ENCODE peak calls at places on chromosomes 11 and 22, in four cellular contexts. R is HepG2, W is HCT116, O is K562. Z is an unnamed sample.

GRCh38 chr11:28793282-28793738 is 685.1 kb downstream of the METTL15 start:
- DNase-seq in O (no peak), W (no peak), R (no peak), Z (no peak)

GRCh38 chr22:29022101-29022817 is 39.4 kb downstream of the C22orf31 start:
- DNase-seq in O (no peak), W (no peak), R (peak), Z (no peak)

GRCh38 chr22:40324468-40325305 is 21.6 kb upstream of the ADSL start:
- DNase-seq in R (no peak), W (no peak), O (no peak), Z (no peak)

GRCh38 chr11:11979487-11980117 is 28.8 kb downstream of the DKK3 start:
- DNase-seq in W (no peak), R (no peak), O (no peak), Z (no peak)

GRCh38 chr11:35274909-35275807 is 136.2 kb downstream of the CD44 start:
- DNase-seq in R (peak), W (no peak), O (no peak), Z (no peak)

GRCh38 chr11:26649884-26650283 is 72.0 kb downstream of the SLC5A12 start:
- DNase-seq in R (peak), O (peak), W (peak), Z (peak)

GRCh38 chr11:48083427-48083826 is 103.1 kb downstream of the PTPRJ start:
- DNase-seq in O (no peak), W (no peak), R (no peak), Z (no peak)

GRCh38 chr11:94671553-94672366 is 96.4 kb upstream of the AMOTL1 start:
- DNase-seq in O (no peak), R (no peak), W (no peak), Z (no peak)

GRCh38 chr11:132718711-132719641 is 813.3 kb downstream of the OPCML start:
- DNase-seq in W (no peak), O (no peak), R (no peak), Z (no peak)

GRCh38 chr22:36344106-36344827 is 43.5 kb downstream of the MYH9 start:
- DNase-seq in O (no peak), W (no peak), R (no peak), Z (no peak)

GRCh38 chr11:32374261-32374711 is 61.1 kb downstream of the WT1 start:
- DNase-seq in O (peak), W (peak), R (peak), Z (peak)

GRCh38 chr11:47342036-47342803 is 10.3 kb downstream of the MYBPC3 start:
- DNase-seq in R (no peak), W (no peak), O (no peak), Z (no peak)

GRCh38 chr11:607020-607780 is 8.6 kb downstream of the IRF7 start:
- DNase-seq in O (no peak), R (no peak), W (no peak), Z (no peak)

GRCh38 chr22:45709004-45709739 is 37.5 kb downstream of the ATXN10 start:
- DNase-seq in O (no peak), W (no peak), R (peak), Z (no peak)

GRCh38 chr11:73759520-73760065 is 1.3 kb downstream of the RAB6A start:
- DNase-seq in O (no peak), W (no peak), R (no peak), Z (no peak)

GRCh38 chr11:73761403-73761945 is 600 bp upstream of the RAB6A start:
- DNase-seq in W (no peak), R (no peak), O (no peak), Z (no peak)

GRCh38 chr11:73758451-73758850 is 2.4 kb downstream of the RAB6A start:
- DNase-seq in W (no peak), R (no peak), O (no peak), Z (no peak)

GRCh38 chr11:73760680-73761402 is at the start of gene RAB6A:
- DNase-seq in O (peak), R (peak), W (peak), Z (peak)

DNA sequence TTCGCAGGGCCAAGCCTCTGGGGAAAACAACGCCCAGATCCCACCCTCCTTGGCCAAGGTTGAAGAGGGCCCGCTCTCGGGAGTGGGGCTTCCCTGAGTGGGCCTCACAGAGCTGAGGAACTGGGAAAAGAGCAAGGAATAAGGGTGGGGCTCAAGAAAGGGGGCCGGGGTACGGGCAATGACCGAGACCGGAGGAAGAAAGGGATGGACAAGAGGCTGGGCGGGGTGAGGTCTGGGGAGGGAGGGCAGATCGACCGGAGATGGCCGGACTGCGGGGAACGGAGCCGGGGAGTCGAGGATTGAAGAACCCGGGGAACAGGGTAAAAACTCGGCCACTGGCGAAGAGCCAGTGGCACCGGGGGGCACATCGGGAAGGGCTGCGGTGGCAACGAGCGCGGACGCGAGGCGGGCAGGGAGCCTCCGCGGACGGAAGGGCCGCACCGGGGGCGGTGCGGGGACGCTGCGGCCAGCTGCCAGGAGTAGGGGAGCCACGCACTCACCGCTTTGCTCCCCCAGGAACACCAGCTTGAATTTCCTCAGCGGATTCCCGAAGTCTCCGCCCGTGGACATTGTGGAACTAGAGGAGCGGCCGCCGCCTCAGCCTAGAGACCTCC is 701 bp downstream of the RAB6A start:
- DNase-seq in O (peak), W (no peak), R (no peak), Z (no peak)
- TF ChIP-seq TCF7L2 in O (no peak), W (peak), R (no peak), Z (no peak)

GRCh38 chr11:93169950-93170561 is 27.7 kb downstream of the SLC36A4 start:
- DNase-seq in W (peak), O (no peak), R (peak), Z (peak)
- TF ChIP-seq SIN3A in W (no peak), O (no peak), R (no peak), Z (no peak)

GRCh38 chr11:36508743-36509142 is 1.3 kb downstream of the TRAF6 start:
- DNase-seq in O (no peak), W (no peak), R (no peak), Z (no peak)

GRCh38 chr11:36512016-36512415 is 1.9 kb upstream of the TRAF6 start:
- DNase-seq in R (peak), O (no peak), W (no peak), Z (no peak)

GRCh38 chr11:36509265-36509664 is 807 bp downstream of the TRAF6 start:
- DNase-seq in W (no peak), R (no peak), O (peak), Z (no peak)

GRCh38 chr11:36509694-36510566 is at the start of gene TRAF6:
- DNase-seq in R (peak), W (peak), O (peak), Z (peak)

DNA sequence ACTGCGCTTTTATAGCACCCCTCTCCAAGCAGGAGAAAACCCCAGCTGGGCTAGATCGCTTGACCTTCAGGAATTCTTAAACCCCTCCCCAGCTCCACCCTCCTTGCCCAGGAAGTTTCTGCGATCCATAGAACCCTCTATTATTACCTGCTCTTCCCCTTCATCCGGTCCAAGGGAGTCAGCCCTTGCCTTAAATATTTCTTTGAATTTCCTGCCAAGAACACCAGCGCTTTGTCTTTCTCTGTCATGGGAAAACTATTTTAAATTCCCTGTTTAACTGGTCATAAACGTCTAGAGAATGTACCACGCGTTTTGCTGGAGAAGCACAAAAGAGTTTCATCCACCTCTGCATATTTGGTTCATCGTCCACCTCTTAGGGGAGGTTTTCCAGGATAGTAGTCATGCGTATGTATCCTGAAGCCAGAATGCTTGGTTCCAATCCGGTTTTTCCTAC is 522 bp upstream of the TRAF6 start:
- DNase-seq in R (no peak), W (no peak), O (no peak), Z (no peak)
- TF ChIP-seq TCF7L2 in R (no peak), W (no peak), O (no peak), Z (no peak)

GRCh38 chr11:112173152-112173551 is 2.2 kb upstream of the BCO2 start:
- DNase-seq in R (no peak), W (no peak), O (no peak), Z (no peak)

GRCh38 chr11:112174789-112175595 is at the start of gene BCO2:
- DNase-seq in R (peak), W (peak), O (peak), Z (peak)

GRCh38 chr11:112176077-112176476 is 765 bp downstream of the BCO2 start:
- DNase-seq in O (no peak), R (no peak), W (no peak), Z (no peak)

GRCh38 chr11:112175596-112175947 is 260 bp downstream of the BCO2 start:
- DNase-seq in O (no peak), W (no peak), R (no peak), Z (no peak)

DNA sequence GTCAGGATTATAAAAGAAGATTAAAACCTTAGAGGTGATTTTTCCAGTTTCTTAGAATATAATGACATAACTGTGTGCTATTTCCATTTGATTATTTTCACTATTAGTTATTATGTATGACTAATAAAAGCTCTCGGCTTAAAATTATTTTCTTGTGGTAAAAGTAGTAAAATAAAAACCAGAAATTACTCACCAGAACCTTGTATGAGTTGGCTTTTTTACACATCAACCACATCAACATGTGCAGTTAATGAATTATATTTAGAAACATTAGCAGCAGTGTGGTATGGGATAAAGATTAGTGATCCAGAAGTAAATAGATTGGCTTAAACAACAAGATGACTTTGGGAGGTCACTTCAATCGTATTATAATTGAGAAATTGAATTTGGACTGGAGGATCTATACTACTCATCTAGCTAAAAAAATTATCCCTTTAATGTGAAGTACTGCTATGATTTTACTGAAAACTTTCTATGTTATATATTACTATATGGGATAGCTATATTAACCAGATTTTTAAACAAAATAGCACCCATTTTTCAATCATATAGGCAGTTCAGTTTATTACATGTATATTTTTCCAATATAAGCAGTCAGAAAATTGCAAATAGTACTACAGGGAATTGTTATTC is 2.8 kb upstream of the BCO2 start:
- DNase-seq in R (no peak), O (no peak), W (no peak), Z (no peak)
- TF ChIP-seq SIN3A in R (no peak), O (no peak), W (no peak), Z (no peak)

DNA sequence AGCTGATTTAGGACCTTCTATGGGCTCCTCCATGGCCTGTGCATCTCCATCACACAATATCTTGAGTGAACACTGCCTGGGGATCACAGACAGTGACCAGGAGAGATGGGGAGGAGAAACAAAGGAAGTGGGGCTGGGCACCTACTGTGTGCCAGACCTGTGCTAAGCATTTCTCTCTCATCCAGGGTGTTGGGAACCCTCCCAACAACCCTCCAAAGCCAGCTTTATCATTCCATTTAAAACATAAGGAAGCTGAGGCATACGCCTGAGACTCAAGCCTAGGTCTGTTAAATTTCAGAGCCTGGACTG is 130.2 kb downstream of the MN1 start:
- DNase-seq in R (no peak), O (no peak), W (no peak), Z (no peak)
- TF ChIP-seq TCF7L2 in R (no peak), O (no peak), W (no peak), Z (no peak)